ENCODE peak calls at places on chromosomes 5 and 9, in six cellular contexts. S is HepG2; L is CD4-positive, alpha-beta T cell; M is GM13976; B is neural progenitor cell; I is lower leg skin. C is an unnamed sample.
A peak's percentile ranks its signal among the peaks of the same experiment; 100 is the strongest.

GRCh38 chr5:17118631-17119030 is 98.8 kb upstream of the BASP1 start:
- DNase-seq in S (peak; percentile 16), L (no peak), M (no peak), B (no peak), I (peak; percentile 64), C (peak; percentile 98)

GRCh38 chr5:157718529-157718928 is 12.7 kb upstream of the THG1L start:
- DNase-seq in S (peak; percentile 23), L (no peak), M (peak; percentile 50), B (peak; percentile 10), I (no peak), C (no peak)

GRCh38 chr9:136079916-136080246 is 15.2 kb downstream of the NACC2 start:
- DNase-seq in S (no peak), L (no peak), M (no peak), B (no peak), I (no peak), C (peak; percentile 44)

GRCh38 chr5:113119271-113119924 is 142.8 kb downstream of the DCP2 start:
- DNase-seq in S (no peak), L (no peak), M (no peak), B (no peak), I (no peak), C (no peak)

GRCh38 chr5:172284275-172284971 is 859 bp upstream of the UBTD2 start:
- DNase-seq in S (no peak), L (no peak), M (no peak), B (no peak), I (peak; percentile 35), C (no peak)

GRCh38 chr9:105557804-105558610 is at the start of gene FKTN:
- DNase-seq in S (peak; percentile 73), L (peak; percentile 70), M (peak; percentile 91), B (peak; percentile 94), I (peak; percentile 85), C (peak; percentile 72)

GRCh38 chr9:129884220-129885017 is 49.2 kb downstream of the USP20 start:
- DNase-seq in S (peak; percentile 66), L (peak; percentile 97), M (peak; percentile 91), B (peak; percentile 94), I (peak; percentile 89), C (peak; percentile 79)

GRCh38 chr9:26437056-26437711 is 455.4 kb downstream of the CAAP1 start:
- DNase-seq in S (no peak), L (no peak), M (no peak), B (peak; percentile 64), I (no peak), C (no peak)

GRCh38 chr5:135386886-135387628 is 12.0 kb downstream of the MACROH2A1 start:
- DNase-seq in S (peak; percentile 13), L (no peak), M (no peak), B (no peak), I (peak; percentile 67), C (peak; percentile 86)

GRCh38 chr5:157670662-157671591 is at the start of gene C5orf52:
- DNase-seq in S (peak; percentile 47), L (no peak), M (peak; percentile 70), B (no peak), I (no peak), C (no peak)

GRCh38 chr5:116507941-116508655 is 66.5 kb downstream of the SEMA6A start:
- DNase-seq in S (no peak), L (no peak), M (no peak), B (no peak), I (peak; percentile 15), C (no peak)

GRCh38 chr5:109692011-109692410 is 2.3 kb downstream of the MAN2A1 start:
- DNase-seq in S (no peak), L (no peak), M (no peak), B (peak; percentile 4), I (no peak), C (no peak)

GRCh38 chr5:127320032-127320945 is 29.7 kb downstream of the MEGF10 start:
- DNase-seq in S (no peak), L (no peak), M (no peak), B (no peak), I (no peak), C (no peak)

GRCh38 chr5:33105521-33105941 is 335.2 kb upstream of the TARS1 start:
- DNase-seq in S (no peak), L (no peak), M (no peak), B (no peak), I (no peak), C (no peak)

GRCh38 chr9:136564379-136564988 is 18.6 kb upstream of the NOTCH1 start:
- DNase-seq in S (no peak), L (no peak), M (peak; percentile 88), B (no peak), I (peak; percentile 82), C (peak; percentile 91)

GRCh38 chr5:79346420-79346824 is 110.5 kb downstream of the JMY start:
- DNase-seq in S (no peak), L (no peak), M (no peak), B (no peak), I (no peak), C (no peak)

GRCh38 chr5:68381060-68381459 is 165.5 kb downstream of the PIK3R1 start:
- DNase-seq in S (no peak), L (no peak), M (no peak), B (no peak), I (no peak), C (no peak)

GRCh38 chr9:137428841-137429545 is 5.8 kb downstream of the NOXA1 start:
- DNase-seq in S (no peak), L (no peak), M (no peak), B (no peak), I (no peak), C (peak; percentile 38)

GRCh38 chr5:144196612-144197011 is 25.9 kb downstream of the KCTD16 start:
- DNase-seq in S (no peak), L (no peak), M (no peak), B (no peak), I (no peak), C (no peak)

GRCh38 chr5:154686490-154686889 is 68.7 kb upstream of the LARP1 start:
- DNase-seq in S (no peak), L (no peak), M (no peak), B (no peak), I (no peak), C (no peak)

GRCh38 chr5:151557466-151557865 is 33.7 kb downstream of the FAT2 start:
- DNase-seq in S (no peak), L (no peak), M (no peak), B (no peak), I (no peak), C (no peak)
- TF ChIP-seq CTCF in S (no peak), L (no peak), M (no peak), B (no peak), I (no peak), C (no peak)

GRCh38 chr5:107554776-107555424 is 115.8 kb downstream of the EFNA5 start:
- DNase-seq in S (no peak), L (no peak), M (no peak), B (no peak), I (no peak), C (no peak)

GRCh38 chr5:107555425-107556090 is 115.2 kb downstream of the EFNA5 start:
- DNase-seq in S (no peak), L (no peak), M (no peak), B (no peak), I (no peak), C (no peak)

GRCh38 chr5:107558951-107559350 is 111.8 kb downstream of the EFNA5 start:
- DNase-seq in S (no peak), L (no peak), M (no peak), B (peak; percentile 32), I (no peak), C (no peak)

GRCh38 chr5:107556575-107556974 is 114.2 kb downstream of the EFNA5 start:
- DNase-seq in S (no peak), L (no peak), M (no peak), B (no peak), I (no peak), C (no peak)

DNA sequence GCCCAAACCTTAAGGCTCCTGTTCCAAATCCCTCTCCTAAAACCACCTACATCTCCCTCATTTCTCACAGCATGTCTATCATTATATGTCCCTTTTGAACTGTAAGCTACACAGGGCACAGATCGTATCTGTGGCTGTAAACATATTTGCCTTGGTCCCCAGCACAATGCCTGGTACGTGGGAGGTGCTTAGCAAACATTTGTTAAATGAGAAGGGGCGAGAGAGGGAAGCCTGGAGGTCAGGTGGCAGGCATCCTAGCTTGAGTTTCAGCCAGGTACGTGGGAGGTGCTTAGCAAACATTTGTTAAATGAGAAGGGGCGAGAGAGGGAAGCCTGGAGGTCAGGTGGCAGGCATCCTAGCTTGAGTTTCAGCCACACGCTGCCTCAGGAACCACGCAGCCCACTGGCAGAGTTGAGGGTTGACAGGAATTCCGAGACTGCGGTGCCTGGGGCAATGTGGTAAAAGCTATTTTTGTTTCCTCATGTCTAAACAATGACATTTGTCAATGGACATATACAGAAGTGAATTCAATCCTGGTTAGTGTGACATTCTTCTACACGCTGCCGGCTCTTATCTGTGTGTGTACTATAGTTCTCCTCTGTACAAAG is 113.6 kb downstream of the EFNA5 start:
- DNase-seq in S (no peak), L (no peak), M (no peak), B (no peak), I (no peak), C (no peak)
- TF ChIP-seq CTCF in S (no peak), L (no peak), M (no peak), B (no peak), I (no peak), C (no peak)

GRCh38 chr9:80881350-80881749 is 808.0 kb downstream of the TLE1 start:
- DNase-seq in S (no peak), L (no peak), M (no peak), B (no peak), I (no peak), C (no peak)

GRCh38 chr9:80878556-80878955 is 810.8 kb downstream of the TLE1 start:
- DNase-seq in S (no peak), L (no peak), M (no peak), B (no peak), I (no peak), C (no peak)

GRCh38 chr9:80885894-80886293 is 803.5 kb downstream of the TLE1 start:
- DNase-seq in S (no peak), L (no peak), M (no peak), B (peak; percentile 15), I (no peak), C (no peak)

GRCh38 chr9:80884180-80884579 is 805.2 kb downstream of the TLE1 start:
- DNase-seq in S (no peak), L (no peak), M (no peak), B (no peak), I (no peak), C (no peak)

DNA sequence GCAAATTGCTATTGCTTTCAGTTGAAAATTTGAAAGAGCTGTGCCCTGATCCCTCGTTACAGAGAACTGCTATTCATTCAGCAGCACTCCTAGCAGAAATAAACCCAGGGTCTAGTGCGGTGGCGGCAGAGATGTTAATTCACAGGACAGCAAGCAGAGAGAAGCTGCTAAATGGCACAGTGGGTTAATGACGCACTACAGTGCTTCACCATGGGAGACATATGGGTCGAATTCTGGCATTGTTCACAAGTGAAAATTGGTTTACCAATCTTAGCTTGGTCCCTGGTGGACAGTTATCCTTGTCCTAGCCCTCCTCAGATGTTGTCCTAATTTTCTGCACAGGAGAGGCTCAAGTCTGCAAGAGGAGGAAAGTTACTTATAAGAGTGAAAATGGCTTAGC is 807.4 kb downstream of the TLE1 start:
- DNase-seq in S (no peak), L (no peak), M (no peak), B (peak; percentile 59), I (no peak), C (no peak)
- TF ChIP-seq CTCF in S (no peak), L (no peak), M (no peak), B (no peak), I (no peak), C (no peak)

DNA sequence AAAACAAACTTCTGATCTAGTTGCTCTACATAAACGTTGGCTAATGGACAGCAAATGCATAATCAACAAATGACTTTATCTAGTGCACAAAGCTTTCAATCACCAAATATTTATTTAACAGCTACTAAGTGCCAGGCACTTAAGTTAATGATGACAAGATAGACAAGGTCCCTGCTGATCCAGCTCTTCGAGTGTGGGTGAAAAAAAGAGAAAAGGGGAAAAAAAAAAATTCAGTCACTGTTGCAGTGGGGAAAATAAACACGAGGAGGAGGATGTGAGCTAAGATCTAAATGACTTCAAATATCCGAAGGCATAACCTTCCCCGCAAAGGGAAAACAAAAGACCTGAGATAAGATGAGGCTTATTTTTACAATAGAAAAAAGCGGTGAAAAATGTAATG is 9.6 kb downstream of the PSIP1 start:
- DNase-seq in S (no peak), L (no peak), M (no peak), B (no peak), I (no peak), C (no peak)
- TF ChIP-seq CTCF in S (no peak), L (no peak), M (no peak), B (no peak), I (no peak), C (no peak)

C was measured in CD14-positive monocyte.